ENCODE peak calls at places on chromosome 15, in nine cellular contexts. Q is fibroblast of the aortic adventitia; M is activated naive CD4-positive, alpha-beta T cell; L is lung; U is AG09319; N is GM06990; R is upper lobe of right lung; G is fibroblast of pulmonary artery; B is AG04450. Y is an unnamed sample.

GRCh38 chr15:70502576-70502975 is 260.8 kb downstream of the UACA start:
- DNase-seq in B (no peak), Q (no peak), R (peak), G (no peak), U (no peak), L (no peak), N (no peak), M (no peak), Y (peak)

GRCh38 chr15:73631915-73632669 is 1.1 kb downstream of the NPTN start:
- DNase-seq in B (no peak), R (no peak), M (no peak), U (no peak), N (no peak), Q (peak), L (no peak), G (peak), Y (no peak)

GRCh38 chr15:80924278-80924677 is 65.3 kb downstream of the MESD start:
- DNase-seq in L (no peak), N (no peak), R (no peak), B (no peak), M (no peak), U (no peak), Q (no peak), G (no peak), Y (peak)

GRCh38 chr15:25188051-25188450 is 233.3 kb downstream of the SNRPN start:
- DNase-seq in Q (no peak), G (no peak), B (no peak), N (no peak), R (no peak), M (no peak), L (no peak), U (no peak), Y (no peak)

GRCh38 chr15:78064544-78064943 is 13.0 kb downstream of the TBC1D2B start:
- DNase-seq in R (no peak), U (no peak), G (peak), B (no peak), L (no peak), Q (peak), N (no peak), M (no peak), Y (no peak)

GRCh38 chr15:80404057-80404718 is at the start of gene ARNT2:
- DNase-seq in R (peak), U (no peak), L (no peak), Q (no peak), M (no peak), N (no peak), B (no peak), G (no peak), Y (no peak)

GRCh38 chr15:44676676-44677075 is 13.2 kb upstream of the SPG11 start:
- DNase-seq in B (no peak), R (no peak), G (no peak), M (no peak), Q (no peak), N (no peak), U (no peak), L (no peak), Y (no peak)

GRCh38 chr15:70566047-70566835 is 197.1 kb downstream of the UACA start:
- DNase-seq in Q (no peak), R (no peak), B (no peak), M (no peak), L (no peak), G (peak), N (no peak), U (no peak), Y (no peak)

Y was measured in spleen.